ENCODE peak calls at places on chromosomes 2 and 18, in four cellular contexts. S is lower lobe of right lung, N is RWPE2, K is B cell. J is an unnamed sample.
A peak's percentile ranks its signal among the peaks of the same experiment; 100 is the strongest.

GRCh38 chr2:25822190-25823117 is 55.8 kb downstream of the ASXL2 start:
- DNase-seq in N (no peak), K (peak; percentile 57), S (peak; percentile 58), J (no peak)

GRCh38 chr2:199862779-199863178 is 11.8 kb upstream of the FTCDNL1 start:
- DNase-seq in K (no peak), S (no peak), N (no peak), J (no peak)

GRCh38 chr2:116467243-116467642 is 1347.2 kb upstream of the DDX18 start:
- DNase-seq in N (no peak), S (no peak), K (no peak), J (no peak)

GRCh38 chr2:85712849-85713612 is 18.9 kb downstream of the GNLY start:
- DNase-seq in S (peak; percentile 95), K (no peak), N (no peak), J (no peak)

GRCh38 chr2:218839430-218839829 is 7.8 kb upstream of the PRKAG3 start:
- DNase-seq in S (peak; percentile 13), N (no peak), K (no peak), J (no peak)

GRCh38 chr18:57353940-57354461 is 1.6 kb downstream of the ST8SIA3 start:
- DNase-seq in S (no peak), N (no peak), K (no peak), J (no peak)

GRCh38 chr2:241025639-241026038 is 27.2 kb downstream of the SNED1 start:
- DNase-seq in N (no peak), K (no peak), S (no peak), J (no peak)

GRCh38 chr2:225328192-225328591 is 71.3 kb upstream of the NYAP2 start:
- DNase-seq in N (no peak), K (no peak), S (no peak), J (no peak)

GRCh38 chr2:240466579-240467148 is 31.2 kb downstream of the GPC1 start:
- DNase-seq in N (peak; percentile 56), S (no peak), K (peak; percentile 17), J (peak; percentile 86)

GRCh38 chr2:30267161-30267568 is 35.8 kb downstream of the LBH start:
- DNase-seq in N (no peak), S (no peak), K (no peak), J (no peak)

GRCh38 chr2:68466778-68467076 is 367 bp downstream of the FBXO48 start:
- DNase-seq in N (no peak), S (no peak), K (no peak), J (no peak)

GRCh38 chr2:68464651-68465050 is 2.4 kb downstream of the FBXO48 start:
- DNase-seq in K (no peak), N (no peak), S (no peak), J (no peak)

GRCh38 chr2:68465081-68465916 is 1.8 kb downstream of the FBXO48 start:
- DNase-seq in N (no peak), S (no peak), K (no peak), J (no peak)

GRCh38 chr2:68467077-68467960 is at the start of the genes APLF and FBXO48:
- DNase-seq in K (peak; percentile 88), S (peak; percentile 99), N (peak; percentile 97), J (peak; percentile 98)

GRCh38 chr2:68466361-68466777 is 725 bp downstream of the FBXO48 start:
- DNase-seq in N (no peak), S (no peak), K (no peak), J (no peak)
- TF ChIP-seq CTCF in N (peak; percentile 27), S (no peak), K (peak; percentile 14), J (peak; percentile 64)

DNA sequence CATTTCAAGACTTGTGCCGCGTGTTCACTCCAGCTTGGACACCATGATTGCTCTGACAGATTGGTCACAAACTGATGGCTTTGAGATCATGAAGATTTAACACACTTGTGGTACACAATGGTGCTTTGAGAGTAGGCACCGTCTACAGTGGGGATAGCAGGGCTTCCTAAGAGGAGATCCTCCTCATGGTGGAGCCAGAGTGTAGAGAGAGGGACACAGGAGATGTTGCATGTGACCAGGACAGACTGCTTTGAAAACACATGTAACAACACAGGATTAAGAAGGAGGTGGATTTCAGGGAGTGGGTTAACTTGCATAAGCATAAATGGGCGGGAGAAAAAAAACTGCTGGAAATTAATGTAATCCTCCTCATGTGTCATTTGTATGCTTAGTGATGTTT is 95.7 kb upstream of the LINC00305 start:
- DNase-seq in K (peak; percentile 8), S (no peak), N (no peak), J (no peak)
- TF ChIP-seq CTCF in K (no peak), S (no peak), N (no peak), J (no peak)

GRCh38 chr2:148926291-148926961 is 51.4 kb downstream of the KIF5C start:
- DNase-seq in N (no peak), S (peak; percentile 58), K (peak; percentile 55), J (no peak)
- TF ChIP-seq CTCF in N (peak; percentile 29), S (peak; percentile 69), K (peak; percentile 80), J (peak; percentile 81)

DNA sequence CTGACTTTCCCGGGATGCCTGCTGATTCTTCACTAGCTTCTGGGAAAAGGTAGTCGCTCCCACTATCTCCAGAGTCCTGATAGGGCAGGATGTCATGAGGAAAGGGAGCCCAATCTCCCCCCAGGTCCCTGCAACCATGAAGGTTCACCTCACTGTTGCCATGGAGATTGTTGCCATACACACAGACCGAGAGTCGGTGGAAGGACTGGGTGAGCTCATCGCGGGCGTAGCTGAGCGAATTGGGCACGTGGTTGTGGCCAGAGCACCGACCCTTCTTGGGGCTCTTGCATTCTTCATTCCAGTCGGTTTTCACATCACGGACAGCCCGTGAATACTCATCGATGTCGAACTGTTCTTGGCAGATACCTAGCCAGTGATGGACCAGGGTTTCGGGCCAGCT is 97.4 kb downstream of the MEP1B start:
- DNase-seq in S (no peak), N (no peak), K (no peak), J (no peak)
- TF ChIP-seq CTCF in S (no peak), N (no peak), K (no peak), J (no peak)

DNA sequence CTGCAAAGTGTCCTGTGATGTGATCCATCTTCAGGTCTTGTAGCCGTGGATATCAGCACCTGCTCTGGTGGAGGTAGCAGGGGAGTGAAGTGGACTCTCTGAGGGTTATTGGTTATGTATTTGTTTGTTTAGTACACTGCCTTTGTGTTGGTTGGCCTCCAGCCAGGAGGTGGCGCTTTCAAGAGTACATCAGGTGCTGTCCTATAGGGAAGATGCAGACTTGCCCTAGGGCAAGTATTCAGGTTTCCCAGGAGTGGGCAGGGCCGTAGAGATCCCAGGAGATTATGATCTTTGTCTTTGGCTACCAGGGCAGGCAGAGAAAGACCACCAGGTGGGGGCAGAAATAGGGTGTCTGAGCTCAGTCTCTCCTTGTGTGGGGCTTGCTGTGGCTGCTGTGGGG is 411.8 kb downstream of the SOX11 start:
- DNase-seq in K (no peak), S (no peak), N (no peak), J (no peak)
- TF ChIP-seq CTCF in K (no peak), S (no peak), N (no peak), J (no peak)

DNA sequence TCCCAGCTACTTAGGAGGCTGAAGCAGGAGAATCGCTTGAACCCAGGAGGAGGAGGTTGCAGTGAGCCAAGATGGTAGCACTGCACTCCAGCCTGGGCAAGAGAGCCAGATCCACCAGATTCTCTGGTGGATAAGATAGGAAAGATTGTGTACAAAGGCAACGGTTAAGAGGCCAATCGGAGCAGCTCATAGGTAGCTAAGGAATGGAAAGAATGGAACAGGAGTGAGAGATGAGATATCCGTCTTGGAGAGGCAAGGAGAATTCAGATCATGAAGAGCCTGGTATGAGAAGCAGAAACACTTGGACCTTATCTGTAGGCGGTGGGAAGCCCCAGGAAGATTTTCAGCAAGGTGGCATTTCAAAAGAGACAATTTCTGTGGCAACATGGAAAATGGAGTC is 27.1 kb downstream of the TTR start:
- DNase-seq in S (no peak), N (no peak), K (no peak), J (no peak)
- TF ChIP-seq CTCF in S (no peak), N (no peak), K (no peak), J (no peak)

DNA sequence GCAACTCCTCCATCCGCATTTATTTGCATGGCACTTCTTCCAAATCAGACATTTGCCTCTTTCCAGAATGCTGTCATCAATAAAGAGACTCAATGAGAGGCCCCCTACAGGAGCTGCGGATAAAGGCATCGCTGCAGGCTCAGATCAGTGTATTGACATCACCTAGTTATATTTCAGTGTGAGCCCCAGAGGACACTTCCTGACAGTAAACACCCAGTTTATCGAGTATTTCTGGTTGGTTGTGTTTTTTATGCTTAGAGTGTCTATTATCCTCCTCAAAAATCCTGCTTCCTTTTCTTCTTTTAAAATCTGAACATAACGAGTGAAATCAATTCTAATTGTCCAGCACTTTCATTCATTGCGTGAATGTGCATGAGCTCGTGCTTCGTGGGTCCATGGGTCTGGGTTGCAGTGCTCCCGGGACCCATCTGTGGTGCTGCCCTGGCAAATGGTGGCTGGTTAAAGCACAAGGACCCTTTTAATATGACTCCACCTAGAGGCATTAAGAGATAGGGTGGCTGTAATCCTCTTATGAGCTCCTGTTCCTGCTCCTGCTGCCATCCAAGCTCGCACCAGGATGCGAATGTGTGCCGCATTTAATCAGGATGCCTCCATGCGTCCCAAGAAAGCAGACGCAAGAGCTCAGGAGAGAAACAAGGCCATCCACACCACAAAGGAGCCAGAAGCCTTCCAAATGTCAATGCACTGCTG is 38.9 kb downstream of the NRP2 start:
- DNase-seq in K (no peak), S (no peak), N (no peak), J (no peak)
- TF ChIP-seq CTCF in K (peak; percentile 28), S (peak; percentile 12), N (peak; percentile 15), J (peak; percentile 69)

GRCh38 chr2:121008978-121009377 is 273.3 kb downstream of the GLI2 start:
- DNase-seq in N (no peak), S (no peak), K (no peak), J (no peak)
- TF ChIP-seq CTCF in N (peak; percentile 6), S (no peak), K (no peak), J (peak; percentile 57)